ENCODE peak calls at places on chromosomes 4 and X, in four cellular contexts. O is GM23248, M is astrocyte, L is HCT116. G is an unnamed sample.

GRCh38 chr4:83581411-83582288 is 45.7 kb downstream of the GPAT3 start:
- DNase-seq in L (no peak), O (no peak), M (peak; percentile 33), G (no peak)

GRCh38 chr4:83196936-83197335 is 82.4 kb upstream of the PLAC8 start:
- DNase-seq in O (no peak), M (no peak), L (no peak), G (no peak)

GRCh38 chr4:8035371-8035780 is 95.7 kb upstream of the AFAP1 start:
- DNase-seq in M (peak; percentile 81), L (no peak), O (no peak), G (no peak)

GRCh38 chr4:56575820-56576429 is 70.3 kb downstream of the ARL9 start:
- DNase-seq in O (peak; percentile 66), M (peak; percentile 24), L (peak; percentile 36), G (peak; percentile 5)

GRCh38 chr4:16894406-16894805 is 4.0 kb downstream of the LDB2 start:
- DNase-seq in L (no peak), M (peak; percentile 67), O (peak; percentile 74), G (no peak)

GRCh38 chrX:14095702-14096101 is 66.0 kb upstream of the GEMIN8 start:
- DNase-seq in O (peak; percentile 71), L (peak; percentile 57), M (peak; percentile 16), G (peak; percentile 74)

GRCh38 chr4:177351611-177352010 is 41.9 kb downstream of the NEIL3 start:
- DNase-seq in M (no peak), O (no peak), L (no peak), G (no peak)

GRCh38 chrX:48698306-48698705 is 1.8 kb downstream of the SUV39H1 start:
- DNase-seq in M (no peak), O (no peak), L (no peak), G (peak; percentile 25)

GRCh38 chr4:37480509-37480908 is 205.7 kb downstream of the RELL1 start:
- DNase-seq in L (no peak), O (no peak), M (no peak), G (no peak)

GRCh38 chrX:93422693-93423092 is 250.7 kb downstream of the NAP1L3 start:
- DNase-seq in M (no peak), O (peak; percentile 24), L (no peak), G (peak; percentile 76)

GRCh38 chr4:76881375-76881774 is 16.6 kb downstream of the SOWAHB start:
- DNase-seq in M (no peak), L (no peak), O (no peak), G (no peak)

GRCh38 chrX:132413459-132413858 is 75.4 kb downstream of the MBNL3 start:
- DNase-seq in O (no peak), M (no peak), L (peak; percentile 32), G (peak; percentile 33)

GRCh38 chr4:11079171-11079570 is 349.5 kb downstream of the HS3ST1 start:
- DNase-seq in M (peak; percentile 61), O (peak; percentile 17), L (no peak), G (no peak)

GRCh38 chr4:11182031-11182430 is 246.7 kb downstream of the HS3ST1 start:
- DNase-seq in M (peak; percentile 8), O (no peak), L (no peak), G (no peak)

GRCh38 chr4:173990879-173991231 is 292.6 kb downstream of the FBXO8 start:
- DNase-seq in M (no peak), L (no peak), O (no peak), G (peak; percentile 54)

GRCh38 chrX:6645216-6645615 is 110.3 kb upstream of the VCX3A start:
- DNase-seq in O (no peak), M (no peak), L (no peak), G (no peak)

GRCh38 chrX:49243166-49243565 is 7.9 kb downstream of the CCDC22 start:
- DNase-seq in M (no peak), O (no peak), L (no peak), G (no peak)

GRCh38 chr4:7295917-7296660 is 103.8 kb downstream of the SORCS2 start:
- DNase-seq in M (no peak), O (peak; percentile 62), L (peak; percentile 10), G (no peak)

GRCh38 chr4:169698331-169698730 is 59.4 kb downstream of the HPF1 start:
- DNase-seq in O (no peak), L (no peak), M (no peak), G (no peak)

GRCh38 chr4:5142726-5143125 is 91.4 kb downstream of the STK32B start:
- DNase-seq in L (peak; percentile 16), M (peak; percentile 25), O (peak; percentile 75), G (peak; percentile 75)

GRCh38 chrX:135923353-135923752 is 29.8 kb downstream of the SAGE1 start:
- DNase-seq in L (peak; percentile 7), O (no peak), M (no peak), G (peak; percentile 3)

GRCh38 chr4:38914859-38915258 is 47.3 kb downstream of the FAM114A1 start:
- DNase-seq in O (no peak), L (no peak), M (no peak), G (no peak)

GRCh38 chrX:106331606-106332005 is 163.5 kb downstream of the PWWP3B start:
- DNase-seq in L (no peak), O (no peak), M (no peak), G (no peak)

GRCh38 chr4:98055800-98056501 is 87.3 kb downstream of the STPG2 start:
- DNase-seq in O (no peak), L (no peak), M (no peak), G (no peak)

GRCh38 chr4:104395219-104395618 is 99.5 kb downstream of the CXXC4 start:
- DNase-seq in M (peak; percentile 49), L (no peak), O (no peak), G (no peak)

GRCh38 chr4:165379662-165380061 is 854 bp downstream of the CPE start:
- DNase-seq in M (peak; percentile 25), O (peak; percentile 16), L (no peak), G (peak; percentile 62)

GRCh38 chrX:154309041-154309775 is 13.6 kb downstream of the TKTL1 start:
- DNase-seq in O (no peak), M (no peak), L (no peak), G (no peak)

GRCh38 chrX:148504412-148504950 is 4.1 kb downstream of the AFF2 start:
- DNase-seq in M (no peak), L (no peak), O (no peak), G (peak; percentile 61)

GRCh38 chrX:136608295-136608933 is 39.5 kb upstream of the CD40LG start:
- DNase-seq in L (peak; percentile 3), O (peak; percentile 39), M (no peak), G (peak; percentile 42)

GRCh38 chrX:66674506-66674905 is 35.6 kb upstream of the EDA2R start:
- DNase-seq in L (no peak), O (no peak), M (no peak), G (no peak)

GRCh38 chrX:101764538-101764937 is 104.9 kb upstream of the ARMCX2 start:
- DNase-seq in O (peak; percentile 34), L (no peak), M (no peak), G (no peak)

GRCh38 chr4:168574581-168575295 is 77.9 kb downstream of the PALLD start:
- DNase-seq in O (peak; percentile 72), L (peak; percentile 95), M (peak; percentile 83), G (no peak)

GRCh38 chr4:140296335-140296753 is 77.1 kb upstream of the SCOC start:
- DNase-seq in O (peak; percentile 93), L (peak; percentile 27), M (peak; percentile 79), G (no peak)

GRCh38 chr4:158768577-158769174 is at the start of gene FNIP2:
- DNase-seq in O (peak; percentile 91), M (peak; percentile 61), L (peak; percentile 21), G (peak; percentile 93)

DNA sequence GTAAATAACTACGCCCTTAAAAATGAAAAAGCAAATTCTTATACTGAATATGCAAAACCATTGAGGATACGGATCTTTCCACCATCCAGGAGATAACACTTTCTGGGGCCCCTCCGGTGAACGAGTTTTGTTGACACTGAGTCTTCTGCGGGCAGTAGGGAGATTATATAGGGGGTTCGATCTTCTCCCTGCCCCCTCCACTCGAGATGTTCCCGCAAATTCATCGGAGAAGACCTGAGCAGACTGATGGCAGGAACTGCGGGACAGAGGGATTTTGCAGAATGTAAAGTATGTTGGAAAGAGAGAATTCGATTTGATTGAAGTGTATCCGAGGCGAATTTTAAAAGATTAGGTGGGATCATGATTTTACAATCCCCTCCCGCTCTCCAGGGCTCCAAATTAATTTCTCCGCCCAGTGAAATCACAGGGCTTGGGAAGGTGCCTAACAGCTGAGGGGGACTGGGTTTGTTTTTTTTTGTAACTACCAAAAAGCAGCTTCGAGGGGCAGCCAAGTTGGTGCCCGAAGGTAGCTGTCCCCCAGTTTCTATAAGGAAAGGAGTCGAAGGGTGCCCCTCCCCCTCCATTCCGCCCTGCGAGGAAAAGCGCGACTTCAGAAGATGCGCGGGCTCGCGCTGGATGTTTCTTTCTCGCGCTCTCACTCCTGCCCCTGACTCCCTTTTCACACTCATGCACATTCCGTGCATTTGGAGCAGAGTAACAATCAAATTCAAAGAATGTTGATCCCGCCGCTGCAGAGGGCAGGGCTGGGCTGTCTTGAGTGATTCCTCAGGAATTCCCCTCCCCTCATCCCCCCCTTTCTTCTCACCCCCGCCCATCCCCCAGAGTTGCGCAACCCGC is 1.2 kb downstream of the TMEM255A start:
- DNase-seq in O (peak; percentile 20), L (no peak), M (peak; percentile 12), G (peak; percentile 67)
- TF ChIP-seq EZH2 in O (no peak), L (no peak), M (no peak), G (no peak)

GRCh38 chr4:81454498-81454897 is 17.2 kb downstream of the RASGEF1B start:
- DNase-seq in L (no peak), M (no peak), O (peak; percentile 12), G (no peak)

GRCh38 chr4:81457345-81457744 is 14.4 kb downstream of the RASGEF1B start:
- DNase-seq in O (no peak), L (no peak), M (no peak), G (no peak)

GRCh38 chr4:81454953-81455352 is 16.8 kb downstream of the RASGEF1B start:
- DNase-seq in M (no peak), O (no peak), L (no peak), G (no peak)

GRCh38 chr4:81457921-81458520 is 13.7 kb downstream of the RASGEF1B start:
- DNase-seq in M (no peak), O (no peak), L (no peak), G (no peak)

GRCh38 chr4:81455895-81456294 is 15.8 kb downstream of the RASGEF1B start:
- DNase-seq in O (no peak), L (no peak), M (no peak), G (no peak)
- H3K79me2 ChIP-seq in O (no peaks in the 10 kb centered on the region), L (no peaks in the 10 kb centered on the region), M (no peaks in the 10 kb centered on the region), G (no peaks in the 10 kb centered on the region)

GRCh38 chr4:125529071-125529470 is 214.3 kb downstream of the FAT4 start:
- DNase-seq in M (no peak), O (no peak), L (no peak), G (no peak)
- H3K4me3 ChIP-seq in M (no peak overlapping the region), O (no peak overlapping the region), L (no peak overlapping the region), G (no peak overlapping the region)

GRCh38 chr4:154622598-154622997 is 10.1 kb upstream of the FGG start:
- DNase-seq in L (peak; percentile 49), O (peak; percentile 64), M (peak; percentile 23), G (peak; percentile 75)
- TF ChIP-seq EZH2 in L (no peak), O (no peak), M (no peak), G (no peak)

DNA sequence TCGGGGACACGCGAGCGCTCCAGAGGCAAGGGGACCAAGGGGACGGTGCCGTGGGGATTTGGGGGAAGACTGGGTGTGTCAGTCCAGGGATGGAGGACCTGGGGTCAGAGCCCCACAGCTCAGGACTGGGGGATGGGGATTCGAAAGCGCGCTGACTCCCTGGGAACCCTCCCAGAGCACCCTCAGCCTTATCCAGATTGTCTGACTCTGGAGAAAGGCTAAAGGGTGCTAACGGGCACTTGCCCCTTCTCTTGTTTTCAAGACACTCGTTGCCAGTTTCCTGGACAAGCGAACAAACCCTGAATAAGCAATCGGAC is 1.1 kb downstream of the DOCK11 start:
- DNase-seq in O (peak; percentile 27), M (no peak), L (no peak), G (peak; percentile 21)
- H3K79me2 ChIP-seq in O (peaks cover 30% of the 10 kb centered on the region), M (no peaks in the 10 kb centered on the region), L (no peaks in the 10 kb centered on the region), G (no peaks in the 10 kb centered on the region)

GRCh38 chr4:25235401-25235800 is 1.6 kb downstream of the PI4K2B start:
- DNase-seq in L (no peak), M (no peak), O (no peak), G (no peak)
- H3K4me3 ChIP-seq in L (peak overlapping the region; percentile 79), M (peak overlapping the region; percentile 89), O (peak overlapping the region; percentile 97), G (peak overlapping the region; percentile 81)

G was measured in neural progenitor cell.